ENCODE peak calls at places on chromosome 9, in seven cellular contexts. R is breast epithelium, U is spleen, N is IMR-90, Y is endothelial cell of umbilical vein, Z is Peyer's patch, P is A549. X is an unnamed sample.

GRCh38 chr9:447230-448025 is 232.8 kb downstream of the DOCK8 start:
- DNase-seq in U (no peak), P (peak; percentile 75), N (peak; percentile 8), R (no peak), Z (peak; percentile 79), Y (no peak), X (no peak)

GRCh38 chr9:7216004-7216821 is 458.4 kb downstream of the KDM4C start:
- DNase-seq in N (peak; percentile 7), U (no peak), Y (no peak), P (peak; percentile 36), R (no peak), Z (no peak), X (no peak)

GRCh38 chr9:130682490-130683121 is 11.0 kb upstream of the EXOSC2 start:
- DNase-seq in R (peak; percentile 86), U (peak; percentile 90), P (peak; percentile 89), Y (peak; percentile 73), N (peak; percentile 67), Z (peak; percentile 86), X (peak; percentile 75)

GRCh38 chr9:7027996-7028395 is 270.2 kb downstream of the KDM4C start:
- DNase-seq in P (no peak), N (no peak), Y (no peak), Z (no peak), U (no peak), R (no peak), X (no peak)

GRCh38 chr9:18333157-18333556 is 140.8 kb upstream of the ADAMTSL1 start:
- DNase-seq in U (no peak), Z (no peak), N (peak; percentile 38), P (no peak), Y (peak; percentile 92), R (no peak), X (no peak)

GRCh38 chr9:115378246-115378645 is 260.3 kb upstream of the TNC start:
- DNase-seq in Z (no peak), R (no peak), U (no peak), Y (no peak), P (no peak), N (no peak), X (no peak)

GRCh38 chr9:88075966-88076285 is 62.3 kb downstream of the SPATA31C2 start:
- DNase-seq in Y (no peak), R (no peak), U (no peak), N (no peak), P (no peak), Z (no peak), X (no peak)

GRCh38 chr9:90000925-90001324 is 396.1 kb downstream of the GADD45G start:
- DNase-seq in Y (no peak), R (no peak), Z (no peak), P (no peak), N (no peak), U (no peak), X (no peak)

GRCh38 chr9:124052401-124052800 is 40.8 kb downstream of the LHX2 start:
- DNase-seq in U (no peak), Y (no peak), R (no peak), N (no peak), Z (no peak), P (no peak), X (no peak)

GRCh38 chr9:92717201-92718085 is 47.2 kb downstream of the BICD2 start:
- DNase-seq in N (no peak), R (no peak), Y (no peak), U (peak; percentile 73), P (no peak), Z (peak; percentile 68), X (peak; percentile 21)

GRCh38 chr9:124108216-124108615 is 96.6 kb downstream of the LHX2 start:
- DNase-seq in N (no peak), Z (no peak), U (no peak), R (no peak), P (no peak), Y (no peak), X (no peak)

GRCh38 chr9:110650991-110651411 is 17.6 kb upstream of the MUSK start:
- DNase-seq in P (no peak), N (peak; percentile 99), U (no peak), Y (peak; percentile 80), Z (no peak), R (no peak), X (no peak)

GRCh38 chr9:19456996-19457693 is 48.3 kb downstream of the ACER2 start:
- DNase-seq in U (no peak), Y (peak; percentile 80), P (peak; percentile 68), Z (peak; percentile 87), R (no peak), N (peak; percentile 75), X (peak; percentile 62)

GRCh38 chr9:97237951-97238851 is 69.3 kb upstream of the CCDC180 start:
- DNase-seq in Z (peak; percentile 91), P (peak; percentile 88), U (peak; percentile 96), Y (peak; percentile 74), N (peak; percentile 67), R (peak; percentile 73), X (peak; percentile 66)

DNA sequence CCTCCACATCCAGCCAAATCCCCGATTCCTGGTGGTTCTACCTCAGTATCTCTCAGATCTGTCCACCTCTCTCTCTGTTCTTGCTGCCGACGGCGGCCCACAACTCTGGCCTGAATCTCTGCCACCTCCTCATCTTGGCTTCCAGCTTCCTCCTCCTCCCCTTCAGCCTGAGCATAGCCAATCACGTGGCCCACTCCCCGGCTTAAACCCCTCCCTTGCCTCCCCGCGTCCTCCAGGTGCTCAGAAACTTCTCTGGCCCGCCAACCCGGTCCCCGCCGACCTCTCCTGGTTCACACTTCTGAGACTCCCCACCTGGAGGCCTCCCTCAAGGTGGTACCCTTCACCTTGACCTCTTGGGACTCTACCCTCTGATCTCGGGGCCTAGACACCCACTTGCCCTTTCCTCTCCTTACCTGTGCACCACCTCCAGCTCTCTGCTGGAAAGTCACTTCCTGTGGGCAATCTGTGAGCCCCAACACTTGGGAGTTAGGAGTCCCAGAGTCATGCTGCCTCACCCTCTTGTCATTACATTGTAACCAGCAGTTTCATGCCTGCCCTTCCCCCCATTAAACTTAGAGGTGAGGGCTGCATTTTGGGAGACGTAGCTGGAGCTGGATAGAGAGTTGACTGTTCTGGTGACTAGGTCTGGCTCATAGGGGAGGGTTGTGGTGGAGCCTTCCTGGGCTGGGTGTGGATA is 4.5 kb upstream of the SET start:
- DNase-seq in U (peak; percentile 96), Y (peak; percentile 76), R (peak; percentile 89), N (peak; percentile 76), P (peak; percentile 85), Z (peak; percentile 95), X (peak; percentile 74)
- TF ChIP-seq POLR2A in U (no peak), Y (peak; percentile 90), R (peak; percentile 61), N (peak; percentile 66), P (peak; percentile 85), Z (peak; percentile 83), X (no peak)

GRCh38 chr9:133970581-133970900 is 21.6 kb downstream of the VAV2 start:
- DNase-seq in Y (no peak), N (no peak), R (no peak), U (peak; percentile 51), Z (no peak), P (no peak), X (no peak)
- H3K4me1 ChIP-seq in Y (peaks cover 7% of the 10 kb centered on the region), N (no peaks in the 10 kb centered on the region), R (no peaks in the 10 kb centered on the region), U (peaks cover 77% of the 10 kb centered on the region), Z (peaks cover 20% of the 10 kb centered on the region), P (peaks cover 15% of the 10 kb centered on the region), X (no peaks in the 10 kb centered on the region)

GRCh38 chr9:126874546-126875314 is 14.3 kb downstream of the ZBTB34 start:
- DNase-seq in Y (no peak), U (peak; percentile 17), N (peak; percentile 16), R (no peak), P (no peak), Z (no peak), X (no peak)

GRCh38 chr9:126877418-126877817 is 17.0 kb downstream of the ZBTB34 start:
- DNase-seq in N (no peak), R (no peak), Y (no peak), U (no peak), Z (no peak), P (no peak), X (no peak)

GRCh38 chr9:126872516-126872915 is 12.1 kb downstream of the ZBTB34 start:
- DNase-seq in Y (no peak), R (no peak), P (no peak), Z (no peak), U (no peak), N (no peak), X (no peak)

GRCh38 chr9:126879288-126879687 is 18.8 kb downstream of the ZBTB34 start:
- DNase-seq in P (no peak), Y (no peak), Z (no peak), U (peak; percentile 21), R (no peak), N (no peak), X (no peak)

GRCh38 chr9:126875780-126876510 is 15.5 kb downstream of the ZBTB34 start:
- DNase-seq in P (no peak), N (no peak), R (no peak), Y (no peak), U (no peak), Z (no peak), X (no peak)
- H3K4me3 ChIP-seq in P (no peak overlapping the region), N (no peak overlapping the region), R (no peak overlapping the region), Y (no peak overlapping the region), U (no peak overlapping the region), Z (no peak overlapping the region), X (no peak overlapping the region)

GRCh38 chr9:134268308-134268724 is 57.9 kb upstream of the RXRA start:
- DNase-seq in U (peak; percentile 88), Y (no peak), R (no peak), Z (peak; percentile 89), N (peak; percentile 16), P (no peak), X (no peak)
- TF ChIP-seq POLR2A in U (no peak), Y (no peak), R (no peak), Z (no peak), N (no peak), P (no peak), X (no peak)

GRCh38 chr9:112174223-112174964 is 703 bp downstream of the SUSD1 start:
- DNase-seq in Y (peak; percentile 35), U (peak; percentile 95), P (peak; percentile 69), R (no peak), N (peak; percentile 16), Z (peak; percentile 93), X (peak; percentile 39)

GRCh38 chr9:112176410-112177010 is 1.4 kb upstream of the SUSD1 start:
- DNase-seq in Z (peak; percentile 53), U (no peak), R (no peak), N (no peak), Y (no peak), P (peak; percentile 43), X (no peak)

GRCh38 chr9:112174965-112175795 is at the start of gene SUSD1:
- DNase-seq in U (peak; percentile 90), N (no peak), Y (peak; percentile 26), P (peak; percentile 35), R (no peak), Z (peak; percentile 62), X (peak; percentile 20)

GRCh38 chr9:112173489-112174222 is 1.4 kb downstream of the SUSD1 start:
- DNase-seq in R (no peak), N (no peak), U (no peak), Y (no peak), Z (peak; percentile 54), P (no peak), X (no peak)

GRCh38 chr9:112175796-112176315 is 759 bp upstream of the SUSD1 start:
- DNase-seq in U (no peak), R (no peak), N (no peak), Z (no peak), Y (no peak), P (peak; percentile 30), X (no peak)
- H3K4me1 ChIP-seq in U (peaks cover 62% of the 10 kb centered on the region), R (no peaks in the 10 kb centered on the region), N (peaks cover 4% of the 10 kb centered on the region), Z (peaks cover 11% of the 10 kb centered on the region), Y (peaks cover 8% of the 10 kb centered on the region), P (peaks cover 40% of the 10 kb centered on the region), X (no peaks in the 10 kb centered on the region)

GRCh38 chr9:94920439-94920951 is 194.0 kb downstream of the AOPEP start:
- DNase-seq in N (peak; percentile 63), Z (no peak), R (no peak), U (no peak), P (peak; percentile 89), Y (no peak), X (peak; percentile 62)
- H3K4me3 ChIP-seq in N (no peak overlapping the region), Z (no peak overlapping the region), R (no peak overlapping the region), U (no peak overlapping the region), P (peak overlapping the region; percentile 27), Y (no peak overlapping the region), X (no peak overlapping the region)